ENCODE peak calls at places on chromosomes 6 and 20, in five cellular contexts. Z, K, S, M and W are unnamed samples.

GRCh38 chr6:170480045-170480714 is 72.9 kb downstream of the PSMB1 start:
- DNase-seq in Z (no peak), K (no peak), S (peak; percentile 51), M (no peak), W (no peak)

GRCh38 chr20:848218-848617 is 14.7 kb downstream of the FAM110A start:
- DNase-seq in Z (no peak), K (no peak), S (no peak), M (no peak), W (no peak)

GRCh38 chr20:24066075-24066700 is 77.6 kb upstream of the GGTLC1 start:
- DNase-seq in Z (no peak), K (no peak), S (no peak), M (no peak), W (no peak)

GRCh38 chr6:42217165-42217522 is 517 bp downstream of the MRPS10 start:
- DNase-seq in Z (no peak), K (no peak), S (no peak), M (no peak), W (no peak)

GRCh38 chr20:19812696-19813095 is 54.6 kb downstream of the RIN2 start:
- DNase-seq in Z (no peak), K (no peak), S (no peak), M (no peak), W (no peak)

GRCh38 chr6:139713911-139714527 is 339.6 kb upstream of the CITED2 start:
- DNase-seq in Z (no peak), K (no peak), S (no peak), M (no peak), W (no peak)

GRCh38 chr6:54291146-54291545 is 17.1 kb upstream of the TINAG start:
- DNase-seq in Z (no peak), K (no peak), S (no peak), M (no peak), W (no peak)

GRCh38 chr6:44304282-44305199 is 8.6 kb downstream of the AARS2 start:
- DNase-seq in Z (peak; percentile 57), K (no peak), S (no peak), M (no peak), W (no peak)

GRCh38 chr6:20092071-20092566 is 120.2 kb downstream of the MBOAT1 start:
- DNase-seq in Z (peak; percentile 10), K (peak; percentile 2), S (no peak), M (no peak), W (no peak)

GRCh38 chr6:84779380-84779779 is 15.0 kb upstream of the TBX18 start:
- DNase-seq in Z (no peak), K (no peak), S (no peak), M (no peak), W (no peak)
- TF ChIP-seq CTCF in Z (no peak), K (no peak), S (no peak), M (no peak), W (no peak)

DNA sequence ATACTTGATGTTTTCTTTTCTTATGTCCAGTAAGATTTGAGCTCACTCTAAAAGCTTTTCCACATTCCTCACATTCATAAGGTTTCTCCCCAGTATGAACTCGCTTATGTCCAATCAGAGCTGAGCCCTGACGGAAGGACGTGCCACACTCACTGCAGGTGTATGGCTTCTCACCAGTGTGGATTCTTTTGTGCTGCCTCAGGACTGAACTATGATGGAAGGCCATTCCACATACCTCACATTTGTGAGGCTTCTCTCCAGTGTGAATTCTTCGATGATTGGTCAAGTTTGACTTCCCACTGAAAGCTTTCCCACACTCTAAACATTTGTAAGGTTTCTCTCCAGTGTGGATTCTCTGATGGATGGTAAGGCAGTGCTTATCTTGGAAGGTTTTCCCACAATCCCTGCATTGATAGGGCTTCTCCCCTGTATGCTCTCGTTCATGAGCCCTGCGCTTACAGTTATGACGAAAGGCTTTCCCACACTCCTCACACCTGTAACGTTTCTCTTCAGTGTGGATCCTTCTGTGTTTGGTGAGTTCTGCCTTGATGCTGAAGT is 9.9 kb downstream of the ZNF311 start:
- DNase-seq in Z (no peak), K (no peak), S (no peak), M (no peak), W (no peak)
- TF ChIP-seq CTCF in Z (no peak), K (no peak), S (no peak), M (no peak), W (no peak)

GRCh38 chr6:15515660-15516375 is 147.0 kb downstream of the DTNBP1 start:
- DNase-seq in Z (no peak), K (no peak), S (no peak), M (no peak), W (no peak)
- TF ChIP-seq CTCF in Z (no peak), K (no peak), S (no peak), M (no peak), W (no peak)

DNA sequence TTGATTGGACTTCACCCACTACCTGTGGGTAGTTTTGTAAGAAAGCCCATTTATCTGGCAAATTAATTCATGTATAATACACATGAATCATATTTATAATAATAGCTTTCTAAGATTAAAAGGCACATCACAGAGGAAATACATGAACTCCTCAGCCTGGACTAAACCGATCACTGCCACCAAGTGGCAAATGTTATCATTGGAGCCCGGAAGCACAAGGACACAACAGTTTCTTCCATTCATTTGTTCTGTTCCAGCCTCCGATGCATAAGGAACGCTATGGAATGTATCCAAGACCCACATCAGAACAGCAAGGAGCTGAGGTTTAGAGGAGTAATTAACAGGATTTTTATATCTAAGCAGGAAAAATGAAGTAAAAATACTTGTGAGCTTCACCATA is 13.9 kb upstream of the IPCEF1 start:
- DNase-seq in Z (no peak), K (no peak), S (no peak), M (no peak), W (no peak)
- TF ChIP-seq CTCF in Z (no peak), K (peak; percentile 54), S (no peak), M (no peak), W (no peak)

DNA sequence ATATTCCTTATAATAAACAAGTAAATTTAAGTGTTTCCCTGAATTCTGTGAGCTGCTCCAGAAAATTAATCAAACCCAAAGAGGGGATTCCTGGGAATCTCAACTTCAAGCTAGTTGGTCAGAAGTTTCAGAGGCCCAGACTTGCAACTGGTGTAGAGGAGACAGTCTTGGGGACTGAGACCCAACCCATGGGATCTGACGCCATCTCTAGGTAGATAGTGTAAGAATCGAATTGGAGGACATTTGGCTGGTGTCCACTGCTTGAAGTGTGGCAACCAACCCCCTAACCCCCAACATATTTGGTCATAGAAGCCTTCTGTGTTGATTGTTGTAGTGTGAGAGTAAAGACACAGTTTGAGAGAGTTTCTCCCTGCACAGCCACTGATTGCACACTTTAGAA is 103.5 kb upstream of the CARMIL1 start:
- DNase-seq in Z (no peak), K (no peak), S (no peak), M (no peak), W (no peak)
- TF ChIP-seq CTCF in Z (no peak), K (no peak), S (no peak), M (no peak), W (no peak)